ENCODE peak calls at places on chromosome 10, in seven cellular contexts. F, O, T, G, H, L and I are unnamed samples.
A peak's percentile ranks its signal among the peaks of the same experiment; 100 is the strongest.

GRCh38 chr10:76001019-76001418 is 569.6 kb downstream of the LRMDA start:
- DNase-seq in L (no peak), H (no peak), O (no peak), T (no peak), G (no peak), F (peak; percentile 3), I (no peak)

GRCh38 chr10:64275774-64276173 is 754.6 kb downstream of the REEP3 start:
- DNase-seq in T (no peak), G (no peak), H (no peak), L (no peak), O (no peak), F (no peak), I (no peak)

GRCh38 chr10:48981310-48981907 is 41.8 kb upstream of the LRRC18 start:
- DNase-seq in G (peak; percentile 6), L (peak; percentile 76), F (peak; percentile 47), T (no peak), H (peak; percentile 70), O (no peak), I (peak; percentile 20)

GRCh38 chr10:17835688-17836087 is 26.5 kb downstream of the MRC1 start:
- DNase-seq in G (no peak), T (no peak), H (no peak), O (peak; percentile 64), F (peak; percentile 89), L (no peak), I (no peak)

GRCh38 chr10:35822316-35822715 is 180.2 kb upstream of the FZD8 start:
- DNase-seq in G (no peak), O (peak; percentile 29), T (peak; percentile 88), L (no peak), H (peak; percentile 44), F (peak; percentile 76), I (no peak)

GRCh38 chr10:121692626-121693025 is 94.4 kb upstream of the FGFR2 start:
- DNase-seq in G (no peak), O (no peak), L (no peak), H (no peak), T (no peak), F (no peak), I (no peak)

GRCh38 chr10:104268691-104269645 is at the start of gene GSTO2:
- DNase-seq in L (peak; percentile 100), G (peak; percentile 97), O (peak; percentile 75), T (peak; percentile 100), F (peak; percentile 97), H (peak; percentile 99), I (peak; percentile 98)

GRCh38 chr10:14736600-14737081 is 38.1 kb downstream of the FAM107B start:
- DNase-seq in G (no peak), H (peak; percentile 55), F (no peak), T (peak; percentile 80), O (no peak), L (no peak), I (no peak)

GRCh38 chr10:120511165-120511564 is 54.1 kb downstream of the PLPP4 start:
- DNase-seq in T (no peak), F (peak; percentile 3), H (no peak), G (no peak), L (no peak), O (peak; percentile 42), I (no peak)

GRCh38 chr10:79387974-79388850 is 40.9 kb downstream of the PPIF start:
- DNase-seq in L (no peak), F (no peak), H (peak; percentile 6), O (no peak), T (peak; percentile 61), G (no peak), I (no peak)

GRCh38 chr10:72419241-72419640 is 64.5 kb upstream of the DNAJB12 start:
- DNase-seq in G (no peak), H (no peak), T (no peak), O (no peak), F (no peak), L (no peak), I (no peak)

GRCh38 chr10:13839430-13839986 is 252.7 kb downstream of the PRPF18 start:
- DNase-seq in F (peak; percentile 87), H (no peak), T (no peak), L (no peak), G (no peak), O (peak; percentile 35), I (no peak)

GRCh38 chr10:88082806-88083596 is 219.6 kb downstream of the PTEN start:
- DNase-seq in H (peak; percentile 26), F (no peak), O (no peak), G (no peak), T (no peak), L (peak; percentile 35), I (no peak)

GRCh38 chr10:30963994-30964930 is 67.4 kb downstream of the ZNF438 start:
- DNase-seq in O (no peak), H (no peak), L (no peak), T (no peak), G (no peak), F (no peak), I (no peak)

GRCh38 chr10:11209810-11210141 is 192.1 kb downstream of the CELF2 start:
- DNase-seq in L (no peak), T (no peak), F (no peak), H (peak; percentile 52), G (no peak), O (no peak), I (no peak)

GRCh38 chr10:100738055-100738827 is 7.1 kb upstream of the PAX2 start:
- DNase-seq in O (no peak), T (peak; percentile 62), H (no peak), F (no peak), G (no peak), L (no peak), I (no peak)